ENCODE peak calls at places on chromosomes 2 and 18, in seven cellular contexts. E is SK-N-SH, M is HepG2, S is A549, Y is H1, G is K562, X is GM12878. U is an unnamed sample.

GRCh38 chr2:217652761-217653160 is 350.0 kb downstream of the TNS1 start:
- DNase-seq in E (no peak), M (no peak), S (no peak), Y (no peak), G (no peak), X (no peak), U (peak; percentile 15)

GRCh38 chr2:102839668-102840388 is 78.0 kb downstream of the TMEM182 start:
- DNase-seq in E (peak; percentile 40), M (peak; percentile 35), S (peak; percentile 15), Y (peak; percentile 75), G (peak; percentile 54), X (peak; percentile 3), U (peak; percentile 17)

GRCh38 chr2:130824492-130825061 is 12.1 kb upstream of the ARHGEF4 start:
- DNase-seq in E (no peak), M (no peak), S (peak; percentile 78), Y (peak; percentile 41), G (no peak), X (peak; percentile 86), U (peak; percentile 99)

GRCh38 chr18:12442946-12443345 is 35.2 kb downstream of the PRELID3A start:
- DNase-seq in E (no peak), M (no peak), S (no peak), Y (no peak), G (no peak), X (no peak), U (peak; percentile 75)

GRCh38 chr2:120662046-120662445 is 73.6 kb upstream of the GLI2 start:
- DNase-seq in E (no peak), M (no peak), S (no peak), Y (no peak), G (no peak), X (no peak), U (no peak)

GRCh38 chr18:40293311-40293710 is 1661.7 kb upstream of the PIK3C3 start:
- DNase-seq in E (no peak), M (no peak), S (no peak), Y (no peak), G (no peak), X (no peak), U (no peak)

GRCh38 chr18:70457788-70458187 is 168.9 kb downstream of the SOCS6 start:
- DNase-seq in E (no peak), M (no peak), S (no peak), Y (no peak), G (no peak), X (no peak), U (no peak)

GRCh38 chr2:219207884-219208740 is 1.5 kb downstream of the ZFAND2B start:
- DNase-seq in E (peak; percentile 51), M (peak; percentile 90), S (no peak), Y (no peak), G (no peak), X (no peak), U (peak; percentile 59)

GRCh38 chr2:154402138-154402714 is 296.3 kb upstream of the KCNJ3 start:
- DNase-seq in E (peak; percentile 16), M (peak; percentile 53), S (peak; percentile 8), Y (no peak), G (no peak), X (no peak), U (peak; percentile 0)

GRCh38 chr2:96948483-96949152 is 37.8 kb downstream of the FAM178B start:
- DNase-seq in E (no peak), M (no peak), S (no peak), Y (no peak), G (no peak), X (no peak), U (no peak)

GRCh38 chr2:10432315-10433181 is 15.6 kb downstream of the ODC1 start:
- DNase-seq in E (peak; percentile 55), M (no peak), S (no peak), Y (peak; percentile 77), G (no peak), X (no peak), U (no peak)

GRCh38 chr2:9811679-9812511 is 31.4 kb upstream of the TAF1B start:
- DNase-seq in E (peak; percentile 43), M (no peak), S (no peak), Y (peak; percentile 24), G (no peak), X (no peak), U (no peak)

GRCh38 chr2:119387381-119388129 is 20.8 kb downstream of the DBI start:
- DNase-seq in E (peak; percentile 22), M (peak; percentile 34), S (no peak), Y (no peak), G (peak; percentile 65), X (peak; percentile 59), U (peak; percentile 20)

GRCh38 chr2:127408004-127408806 is 10.0 kb upstream of the PROC start:
- DNase-seq in E (peak; percentile 98), M (peak; percentile 83), S (peak; percentile 72), Y (peak; percentile 89), G (peak; percentile 94), X (no peak), U (peak; percentile 85)

GRCh38 chr2:174535757-174536703 is 49.2 kb upstream of the GPR155 start:
- DNase-seq in E (peak; percentile 78), M (no peak), S (no peak), Y (no peak), G (peak; percentile 12), X (no peak), U (no peak)

GRCh38 chr2:181243319-181243718 is 213.9 kb upstream of the ITGA4 start:
- DNase-seq in E (no peak), M (no peak), S (no peak), Y (no peak), G (no peak), X (no peak), U (no peak)

GRCh38 chr2:44086639-44087036 is 82.0 kb upstream of the PPM1B start:
- DNase-seq in E (no peak), M (no peak), S (no peak), Y (peak; percentile 51), G (no peak), X (no peak), U (no peak)

GRCh38 chr2:86047575-86048382 is 57.9 kb downstream of the POLR1A start:
- DNase-seq in E (no peak), M (no peak), S (no peak), Y (no peak), G (no peak), X (no peak), U (no peak)

GRCh38 chr2:120578576-120579352 is 156.9 kb upstream of the GLI2 start:
- DNase-seq in E (no peak), M (no peak), S (no peak), Y (no peak), G (no peak), X (no peak), U (no peak)

GRCh38 chr2:113857454-113857853 is 32.4 kb upstream of the ACTR3 start:
- DNase-seq in E (no peak), M (no peak), S (no peak), Y (no peak), G (no peak), X (no peak), U (no peak)

GRCh38 chr2:239263937-239264837 is 136.6 kb downstream of the HDAC4 start:
- DNase-seq in E (no peak), M (no peak), S (no peak), Y (no peak), G (no peak), X (no peak), U (peak; percentile 63)

GRCh38 chr2:73986085-73986680 is 1.5 kb downstream of the TET3 start:
- DNase-seq in E (no peak), M (no peak), S (no peak), Y (no peak), G (no peak), X (no peak), U (no peak)

GRCh38 chr18:58026395-58026794 is 17.6 kb upstream of the NEDD4L start:
- DNase-seq in E (no peak), M (no peak), S (no peak), Y (no peak), G (no peak), X (no peak), U (peak; percentile 42)
- TF ChIP-seq RFX5 in E (no peak), M (no peak), S (no peak), Y (no peak), G (no peak), X (no peak), U (no peak)

GRCh38 chr18:21820035-21820810 is 79.6 kb downstream of the MIB1 start:
- DNase-seq in E (peak; percentile 33), M (peak; percentile 8), S (peak; percentile 31), Y (no peak), G (peak; percentile 13), X (no peak), U (peak; percentile 33)
- TF ChIP-seq RFX5 in E (no peak), M (no peak), S (no peak), Y (no peak), G (no peak), X (no peak), U (no peak)

GRCh38 chr2:177888581-177888980 is 184.0 kb downstream of the PDE11A start:
- DNase-seq in E (no peak), M (no peak), S (no peak), Y (no peak), G (no peak), X (no peak), U (no peak)

GRCh38 chr2:177886824-177887223 is 185.8 kb downstream of the PDE11A start:
- DNase-seq in E (no peak), M (no peak), S (no peak), Y (no peak), G (no peak), X (no peak), U (no peak)

GRCh38 chr2:177891533-177891932 is 181.0 kb downstream of the PDE11A start:
- DNase-seq in E (no peak), M (no peak), S (no peak), Y (no peak), G (no peak), X (no peak), U (no peak)

GRCh38 chr2:177887722-177888121 is 184.9 kb downstream of the PDE11A start:
- DNase-seq in E (no peak), M (no peak), S (no peak), Y (no peak), G (no peak), X (no peak), U (no peak)

DNA sequence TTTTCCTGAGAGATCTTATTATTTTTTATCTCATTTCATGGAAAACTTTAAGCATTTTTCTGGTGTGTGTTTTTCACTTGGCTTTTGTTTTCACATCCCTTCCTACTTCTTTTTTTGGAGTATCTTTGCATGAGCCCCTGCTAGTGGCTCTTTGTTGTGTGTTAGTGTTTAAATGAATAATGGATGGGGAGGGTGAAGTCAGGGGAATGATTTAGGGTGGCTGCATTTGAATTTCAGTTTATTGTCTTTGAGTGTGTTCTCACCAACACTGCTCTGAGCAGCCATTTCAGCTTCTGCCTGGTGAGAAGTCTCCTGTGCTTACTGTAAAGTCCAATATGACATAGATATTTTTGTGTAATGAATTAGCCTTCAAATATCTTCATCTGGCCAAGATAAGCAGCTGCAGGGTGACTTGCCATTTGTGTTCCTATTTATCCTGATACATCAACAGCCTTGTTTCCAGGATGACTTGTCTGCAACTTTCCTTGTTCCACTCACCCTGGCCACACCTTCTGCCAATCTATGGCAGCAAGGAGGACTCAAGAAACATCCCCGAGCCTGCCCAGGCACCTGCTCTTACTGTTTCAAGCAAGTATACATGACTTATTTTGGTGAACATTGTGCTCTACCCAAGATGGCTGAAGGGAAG is 182.6 kb downstream of the PDE11A start:
- DNase-seq in E (no peak), M (no peak), S (no peak), Y (no peak), G (no peak), X (no peak), U (no peak)
- TF ChIP-seq RFX5 in E (no peak), M (no peak), S (no peak), Y (no peak), G (no peak), X (no peak), U (no peak)

DNA sequence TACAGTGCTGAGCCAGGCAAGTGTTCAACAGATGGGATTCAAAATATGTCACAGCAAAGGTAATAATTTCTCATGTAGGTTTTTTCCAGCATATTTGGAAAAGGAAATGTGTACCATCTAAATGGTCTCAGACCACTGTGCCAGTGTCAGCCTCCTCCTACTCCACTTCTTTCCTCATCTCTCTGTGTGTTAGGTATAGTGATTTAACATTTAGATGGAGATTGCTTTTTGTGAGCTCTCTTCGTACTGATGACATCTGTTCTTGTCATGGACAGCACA is 80.9 kb upstream of the TSPYL6 start:
- DNase-seq in E (no peak), M (no peak), S (no peak), Y (no peak), G (no peak), X (no peak), U (no peak)
- TF ChIP-seq RFX5 in E (no peak), M (no peak), S (no peak), Y (no peak), G (no peak), X (no peak), U (no peak)

U was measured in IMR-90.